ENCODE peak calls at places on chromosomes 13 and 19, in ten cellular contexts. J, V, N, T, B, C, G, U, M and H are unnamed samples.

GRCh38 chr13:21109168-21109567 is 47.8 kb upstream of the LATS2 start:
- DNase-seq in G (no peak), B (no peak), J (no peak), V (no peak), U (no peak), N (peak), M (no peak), C (no peak), T (no peak), H (no peak)

GRCh38 chr13:64234255-64234654 is 2818.6 kb upstream of the PCDH20 start:
- DNase-seq in J (peak), N (no peak), B (peak), M (no peak), G (no peak), V (no peak), U (no peak), C (no peak), T (no peak), H (no peak)

GRCh38 chr19:12796146-12797071 is 5.1 kb downstream of the JUNB start:
- DNase-seq in C (peak), N (peak), G (peak), T (no peak), M (no peak), B (peak), U (no peak), J (peak), V (peak), H (no peak)

GRCh38 chr13:114017028-114017630 is 43.3 kb upstream of the C13orf46 start:
- DNase-seq in V (no peak), C (no peak), T (no peak), G (no peak), J (peak), N (no peak), U (no peak), M (no peak), B (peak), H (no peak)

GRCh38 chr19:39223703-39224279 is 19.7 kb upstream of the SYCN start:
- DNase-seq in U (no peak), M (no peak), G (no peak), V (no peak), N (no peak), J (peak), B (peak), T (no peak), C (no peak), H (no peak)

GRCh38 chr13:19634129-19634740 is 776 bp downstream of the MPHOSPH8 start:
- DNase-seq in N (no peak), C (no peak), V (no peak), J (peak), B (peak), U (no peak), T (no peak), G (peak), M (no peak), H (no peak)

GRCh38 chr13:41652735-41653361 is 195.5 kb downstream of the RGCC start:
- DNase-seq in U (peak), V (peak), G (peak), N (no peak), T (peak), J (peak), C (no peak), M (peak), B (no peak), H (no peak)

GRCh38 chr19:16233081-16233776 is 35.5 kb downstream of the AP1M1 start:
- DNase-seq in T (no peak), V (no peak), M (no peak), C (no peak), G (no peak), N (no peak), J (no peak), B (no peak), U (no peak), H (no peak)

GRCh38 chr19:30719189-30719990 is 347.2 kb downstream of the ZNF536 start:
- DNase-seq in T (no peak), U (no peak), G (peak), N (no peak), C (peak), B (no peak), M (no peak), V (peak), J (peak), H (no peak)

GRCh38 chr19:39845621-39846175 is 481 bp downstream of the FBL start:
- DNase-seq in V (no peak), C (no peak), M (no peak), G (no peak), B (no peak), T (no peak), J (peak), U (no peak), N (no peak), H (no peak)

GRCh38 chr19:49441210-49441959 is at the start of gene SLC17A7:
- DNase-seq in V (no peak), J (peak), T (no peak), U (no peak), B (no peak), G (peak), N (no peak), M (no peak), C (peak), H (no peak)

GRCh38 chr13:33169273-33169980 is 116.1 kb downstream of the STARD13 start:
- DNase-seq in N (no peak), C (no peak), T (no peak), G (no peak), V (no peak), U (no peak), J (peak), M (no peak), B (peak), H (peak)

GRCh38 chr19:17871878-17872250 is at the start of gene SLC5A5:
- DNase-seq in C (no peak), T (no peak), U (no peak), V (no peak), M (no peak), G (no peak), J (no peak), N (peak), B (no peak), H (no peak)

GRCh38 chr19:17874423-17875135 is 2.8 kb downstream of the SLC5A5 start:
- DNase-seq in V (no peak), U (no peak), N (no peak), J (no peak), G (no peak), B (no peak), T (no peak), M (no peak), C (no peak), H (no peak)

GRCh38 chr19:17871032-17871877 is 490 bp upstream of the SLC5A5 start:
- DNase-seq in T (no peak), J (no peak), N (no peak), C (no peak), V (no peak), U (no peak), M (no peak), G (no peak), B (no peak), H (no peak)

GRCh38 chr19:17872251-17873001 is 681 bp downstream of the SLC5A5 start:
- DNase-seq in M (no peak), T (no peak), N (peak), G (no peak), V (no peak), J (no peak), B (no peak), C (no peak), U (no peak), H (no peak)

DNA sequence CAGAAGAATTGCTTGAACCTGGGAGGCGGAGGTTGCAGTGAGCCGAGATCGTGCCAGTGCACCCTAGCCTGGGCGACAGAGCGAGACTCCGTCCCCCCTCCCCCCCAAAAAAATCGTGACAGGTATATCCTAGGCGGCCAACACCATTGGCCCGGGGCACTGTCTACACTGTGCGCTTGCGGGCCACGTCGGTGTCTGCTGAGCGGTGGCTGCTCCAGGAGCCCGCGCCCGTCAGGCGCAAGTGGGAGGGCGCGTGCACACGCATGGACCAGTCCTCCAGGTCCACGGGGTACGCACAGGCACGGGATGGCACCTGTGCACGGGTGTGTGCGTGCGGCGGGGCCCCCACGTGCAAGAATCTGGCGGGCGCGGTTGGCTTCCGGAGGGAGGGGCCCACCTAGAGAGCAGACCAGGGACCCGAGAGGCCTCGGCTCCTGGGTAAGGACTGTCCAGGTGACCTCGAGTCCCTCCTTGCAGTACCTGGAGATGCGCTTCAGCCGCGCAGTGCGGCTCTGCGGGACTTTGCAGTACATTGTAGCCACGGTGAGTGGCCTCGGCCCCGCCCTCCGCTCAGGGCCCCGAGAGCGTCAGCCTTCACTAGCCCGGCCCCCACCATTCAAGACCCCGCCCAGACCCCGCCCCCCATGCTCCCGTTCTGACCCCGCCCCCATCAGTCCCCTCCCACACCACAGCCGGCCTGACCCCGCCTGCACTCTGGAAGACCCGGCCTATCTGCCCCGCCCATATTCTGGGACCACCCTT is 2.1 kb downstream of the SLC5A5 start:
- DNase-seq in C (no peak), M (no peak), V (peak), T (no peak), B (no peak), J (peak), N (peak), G (peak), U (peak), H (no peak)
- H3K4me3 ChIP-seq in C (no peak), M (peak), V (peak), T (no peak), B (peak), J (no peak), N (peak), G (peak), U (peak), H (no peak)

GRCh38 chr19:3512562-3512961 is 6.5 kb downstream of the FZR1 start:
- DNase-seq in B (no peak), G (no peak), N (no peak), C (no peak), J (no peak), T (no peak), M (no peak), V (no peak), U (no peak), H (no peak)
- TF ChIP-seq CTCF in B (no peak), G (no peak), N (no peak), C (no peak), J (no peak), T (no peak), M (no peak), V (no peak), U (no peak), H (no peak)

DNA sequence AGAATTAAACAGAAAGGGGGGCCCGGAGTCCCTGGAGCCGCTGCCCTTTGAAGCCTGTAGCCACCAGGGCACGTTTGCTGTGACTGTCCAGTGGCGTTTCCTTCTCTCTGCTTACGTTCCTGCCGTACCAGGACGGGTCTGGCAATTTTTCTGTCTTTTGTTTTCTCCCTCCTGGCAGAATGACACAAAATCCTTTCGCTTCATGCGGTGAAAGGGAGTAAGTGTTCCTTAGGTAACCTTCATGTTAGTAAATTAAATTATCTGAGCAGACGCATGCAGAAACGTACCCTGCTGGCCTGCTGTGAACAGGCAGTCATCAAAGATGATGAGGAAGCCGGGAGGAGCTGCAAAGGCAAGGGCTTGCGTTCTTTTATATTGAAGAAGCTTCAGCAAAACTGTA is 299.3 kb upstream of the ARGLU1 start:
- DNase-seq in C (no peak), M (no peak), T (no peak), J (peak), G (peak), B (peak), U (no peak), V (no peak), N (no peak), H (no peak)
- H3K4me3 ChIP-seq in C (no peak), M (no peak), T (no peak), J (no peak), G (no peak), B (no peak), U (no peak), V (no peak), N (no peak), H (no peak)

GRCh38 chr19:14494910-14495677 is 833 bp downstream of the GIPC1 start:
- DNase-seq in G (no peak), T (no peak), U (no peak), C (no peak), V (no peak), M (no peak), J (peak), B (no peak), N (no peak), H (no peak)

GRCh38 chr19:14496029-14496848 is at the start of gene GIPC1:
- DNase-seq in C (peak), N (peak), U (peak), V (peak), J (peak), G (peak), T (peak), M (no peak), B (peak), H (peak)

GRCh38 chr19:14495678-14496028 is 274 bp downstream of the GIPC1 start:
- DNase-seq in C (no peak), N (no peak), G (no peak), U (no peak), V (no peak), T (no peak), B (no peak), J (no peak), M (no peak), H (no peak)

GRCh38 chr19:14496849-14497346 is 971 bp upstream of the GIPC1 start:
- DNase-seq in V (no peak), M (no peak), N (no peak), T (no peak), U (no peak), C (no peak), J (no peak), B (no peak), G (no peak), H (no peak)

GRCh38 chr19:14497347-14497921 is 1.5 kb upstream of the GIPC1 start:
- DNase-seq in U (no peak), C (no peak), N (no peak), M (no peak), V (no peak), J (peak), T (no peak), B (no peak), G (no peak), H (no peak)
- TF ChIP-seq CTCF in U (no peak), C (no peak), N (no peak), M (no peak), V (no peak), J (no peak), T (no peak), B (no peak), G (no peak), H (no peak)

DNA sequence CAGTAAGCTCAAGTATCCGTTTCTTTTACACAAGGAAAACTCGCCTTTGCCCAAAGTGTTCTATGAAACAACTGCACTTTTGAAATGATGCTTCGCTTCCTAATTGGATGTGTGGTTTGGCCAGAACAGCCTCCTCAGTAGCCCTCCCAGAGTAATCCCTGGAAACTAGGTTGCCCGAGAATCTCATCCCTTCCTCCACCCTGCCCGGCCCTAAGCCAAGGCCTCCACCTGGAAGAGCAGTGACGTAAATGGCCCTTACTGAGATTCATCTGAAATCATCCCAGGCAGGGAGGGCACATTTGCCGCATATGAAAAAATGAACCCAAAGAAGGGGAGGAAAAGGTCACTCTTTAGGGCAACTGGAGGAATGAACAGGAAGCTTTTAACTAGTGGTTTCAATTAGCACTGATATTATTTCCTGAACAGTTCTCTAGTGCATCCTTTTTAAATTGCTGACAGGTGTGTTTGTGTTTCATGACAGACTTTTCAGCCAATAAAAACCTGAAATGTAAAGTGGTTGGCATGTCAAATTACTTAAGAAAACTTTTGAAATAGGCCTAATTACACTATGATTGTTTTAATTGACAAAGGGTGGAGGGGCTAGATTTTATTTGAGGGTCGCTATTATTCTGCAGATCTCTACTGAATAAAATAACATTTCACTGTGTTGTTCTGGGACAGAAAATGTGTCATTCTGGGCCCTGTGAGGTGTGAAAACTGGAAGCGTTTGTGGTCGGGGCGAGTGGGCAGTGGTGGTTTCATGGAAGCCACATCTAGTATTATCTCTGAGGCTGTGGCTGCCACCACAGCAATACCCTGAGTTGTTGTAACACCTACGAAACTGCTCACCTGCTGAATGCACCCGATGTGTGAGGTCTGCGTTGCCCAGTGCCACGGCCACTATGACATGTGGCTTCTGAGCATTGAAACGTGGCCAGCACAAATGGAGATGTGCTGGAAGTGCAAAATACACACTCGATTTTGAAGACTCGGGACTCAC is 112.1 kb downstream of the ZIC5 start:
- DNase-seq in C (no peak), J (no peak), U (no peak), B (no peak), N (no peak), T (no peak), M (peak), V (no peak), G (no peak), H (no peak)
- H3K4me3 ChIP-seq in C (no peak), J (no peak), U (no peak), B (no peak), N (no peak), T (no peak), M (no peak), V (no peak), G (no peak), H (no peak)

GRCh38 chr13:30395192-30396158 is 26.8 kb upstream of the UBE2L5 start:
- DNase-seq in G (peak), J (peak), V (peak), C (peak), M (peak), U (peak), N (peak), B (peak), T (peak), H (peak)
- TF ChIP-seq CTCF in G (no peak), J (no peak), V (no peak), C (no peak), M (no peak), U (no peak), N (no peak), B (no peak), T (no peak), H (no peak)